ENCODE peak calls at places on chromosome 4, in five cellular contexts. L is hepatic stellate cell, S is DMS153, M is GM03348, R is uterus. W is an unnamed sample.

GRCh38 chr4:181960384-181960783 is 282.8 kb upstream of the TENM3 start:
- DNase-seq in S (no peak), R (no peak), L (no peak), M (no peak), W (no peak)

GRCh38 chr4:142743071-142743825 is 102.9 kb downstream of the INPP4B start:
- DNase-seq in R (no peak), S (no peak), M (no peak), L (no peak), W (no peak)

GRCh38 chr4:21304061-21304541 is 603.8 kb downstream of the PACRGL start:
- DNase-seq in S (no peak), M (peak), L (no peak), R (no peak), W (no peak)

GRCh38 chr4:184824776-184825393 is 883 bp downstream of the ACSL1 start:
- DNase-seq in M (no peak), L (no peak), R (no peak), S (no peak), W (no peak)

GRCh38 chr4:6916587-6917444 is 7.2 kb downstream of the TBC1D14 start:
- DNase-seq in M (no peak), S (no peak), L (no peak), R (peak), W (peak)

GRCh38 chr4:85543832-85544231 is 68.9 kb downstream of the ARHGAP24 start:
- DNase-seq in R (no peak), S (no peak), M (peak), L (peak), W (no peak)

GRCh38 chr4:78162821-78163220 is 105.7 kb downstream of the FRAS1 start:
- DNase-seq in S (no peak), R (no peak), M (no peak), L (no peak), W (no peak)

GRCh38 chr4:109665783-109666455 is 37.3 kb downstream of the CASP6 start:
- DNase-seq in L (no peak), S (peak), R (no peak), M (no peak), W (no peak)

GRCh38 chr4:165079476-165079875 is 25.8 kb downstream of the TRIM75 start:
- DNase-seq in M (no peak), S (peak), R (no peak), L (no peak), W (no peak)

GRCh38 chr4:181301735-181302380 is 941.3 kb upstream of the TENM3 start:
- DNase-seq in S (peak), L (no peak), M (peak), R (no peak), W (no peak)

GRCh38 chr4:10082459-10083272 is 33.9 kb downstream of the WDR1 start:
- DNase-seq in M (no peak), L (peak), S (no peak), R (peak), W (no peak)

GRCh38 chr4:152687974-152688599 is 8.3 kb upstream of the TMEM154 start:
- DNase-seq in M (no peak), S (no peak), R (no peak), L (no peak), W (no peak)

GRCh38 chr4:2136736-2137135 is 77.6 kb downstream of the NAT8L start:
- DNase-seq in L (no peak), S (no peak), R (no peak), M (no peak), W (no peak)

GRCh38 chr4:7411491-7411890 is 23.2 kb downstream of the PSAPL1 start:
- DNase-seq in L (no peak), S (no peak), M (no peak), R (no peak), W (no peak)

GRCh38 chr4:16865209-16865896 is 33.1 kb downstream of the LDB2 start:
- DNase-seq in R (no peak), L (no peak), M (no peak), S (no peak), W (no peak)

GRCh38 chr4:54093609-54094240 is 6.2 kb upstream of the GSX2 start:
- DNase-seq in R (no peak), M (no peak), L (no peak), S (no peak), W (no peak)

GRCh38 chr4:37682701-37683401 is 3.3 kb downstream of the RELL1 start:
- DNase-seq in L (peak), M (no peak), R (no peak), S (no peak), W (no peak)

GRCh38 chr4:67743194-67743593 is 11.0 kb downstream of the GNRHR start:
- DNase-seq in S (no peak), L (no peak), M (no peak), R (no peak), W (no peak)

GRCh38 chr4:184288451-184289178 is 70.9 kb upstream of the ENPP6 start:
- DNase-seq in L (no peak), M (no peak), R (no peak), S (peak), W (no peak)

GRCh38 chr4:48081196-48081595 is 52.9 kb downstream of the TXK start:
- DNase-seq in M (no peak), R (no peak), L (peak), S (no peak), W (no peak)

GRCh38 chr4:89939994-89940393 is 45.3 kb downstream of the MMRN1 start:
- DNase-seq in M (no peak), R (no peak), L (no peak), S (peak), W (no peak)

GRCh38 chr4:184479516-184479950 is 5.2 kb upstream of the IRF2 start:
- DNase-seq in M (no peak), R (no peak), L (no peak), S (no peak), W (no peak)

GRCh38 chr4:100494166-100494565 is 23.7 kb downstream of the EMCN start:
- DNase-seq in L (peak), S (no peak), R (no peak), M (peak), W (no peak)

GRCh38 chr4:27350161-27350560 is 489.5 kb downstream of the STIM2 start:
- DNase-seq in S (no peak), L (no peak), M (no peak), R (no peak), W (no peak)

W was measured in ureter.